ENCODE peak calls at places on chromosome 18, in six cellular contexts. I, J, Y, F, U and X are unnamed samples.
A peak's percentile ranks its signal among the peaks of the same experiment; 100 is the strongest.

GRCh38 chr18:8643479-8643878 is 34.2 kb downstream of the RAB12 start:
- DNase-seq in I (no peak), J (no peak), Y (no peak), F (no peak), U (no peak), X (peak; percentile 35)

GRCh38 chr18:41936471-41937134 is 18.4 kb upstream of the PIK3C3 start:
- DNase-seq in I (no peak), J (no peak), Y (no peak), F (no peak), U (no peak), X (no peak)

GRCh38 chr18:76923485-76924085 is 101.2 kb downstream of the ZNF236 start:
- DNase-seq in I (no peak), J (no peak), Y (no peak), F (peak; percentile 28), U (peak; percentile 34), X (peak; percentile 2)

GRCh38 chr18:10833656-10834055 is 307.8 kb downstream of the NAPG start:
- DNase-seq in I (no peak), J (no peak), Y (no peak), F (no peak), U (no peak), X (no peak)

GRCh38 chr18:50982802-50983179 is 15.0 kb downstream of the ELAC1 start:
- DNase-seq in I (no peak), J (no peak), Y (no peak), F (no peak), U (no peak), X (peak; percentile 67)

GRCh38 chr18:47986724-47987455 is 56.4 kb upstream of the SMAD2 start:
- DNase-seq in I (no peak), J (no peak), Y (no peak), F (no peak), U (no peak), X (no peak)

GRCh38 chr18:51068111-51068510 is 38.1 kb downstream of the SMAD4 start:
- DNase-seq in I (no peak), J (no peak), Y (no peak), F (no peak), U (no peak), X (no peak)

GRCh38 chr18:50410894-50411293 is 36.0 kb downstream of the SKA1 start:
- DNase-seq in I (no peak), J (no peak), Y (no peak), F (no peak), U (no peak), X (no peak)

GRCh38 chr18:29163596-29163995 is 986.7 kb upstream of the CDH2 start:
- DNase-seq in I (no peak), J (no peak), Y (no peak), F (no peak), U (no peak), X (no peak)

GRCh38 chr18:14978962-14979535 is 231.1 kb downstream of the ANKRD30B start:
- DNase-seq in I (peak; percentile 1), J (no peak), Y (peak; percentile 38), F (no peak), U (peak; percentile 27), X (no peak)

GRCh38 chr18:75169411-75169810 is 39.5 kb downstream of the PTGR3 start:
- DNase-seq in I (no peak), J (no peak), Y (no peak), F (no peak), U (no peak), X (no peak)

GRCh38 chr18:23529597-23529996 is 26.3 kb downstream of the RMC1 start:
- DNase-seq in I (no peak), J (no peak), Y (no peak), F (no peak), U (no peak), X (no peak)

GRCh38 chr18:67518566-67518965 is 2.0 kb upstream of the DSEL start:
- DNase-seq in I (no peak), J (no peak), Y (no peak), F (no peak), U (no peak), X (no peak)

GRCh38 chr18:48929212-48929612 is 21.6 kb downstream of the SMAD7 start:
- DNase-seq in I (no peak), J (no peak), Y (no peak), F (no peak), U (no peak), X (no peak)

GRCh38 chr18:23580677-23581367 is 5.5 kb downstream of the NPC1 start:
- DNase-seq in I (no peak), J (no peak), Y (no peak), F (no peak), U (no peak), X (no peak)

GRCh38 chr18:10322408-10322807 is 132.0 kb upstream of the APCDD1 start:
- DNase-seq in I (no peak), J (no peak), Y (no peak), F (no peak), U (no peak), X (no peak)

GRCh38 chr18:8615397-8616025 is 6.3 kb downstream of the RAB12 start:
- DNase-seq in I (no peak), J (no peak), Y (no peak), F (peak; percentile 67), U (peak; percentile 39), X (peak; percentile 87)

GRCh38 chr18:43935051-43935412 is 657.7 kb upstream of the SYT4 start:
- DNase-seq in I (no peak), J (no peak), Y (no peak), F (no peak), U (no peak), X (no peak)

GRCh38 chr18:7305416-7305815 is 74.5 kb downstream of the LRRC30 start:
- DNase-seq in I (no peak), J (no peak), Y (no peak), F (no peak), U (no peak), X (no peak)

GRCh38 chr18:58043452-58044369 is at the start of gene NEDD4L:
- DNase-seq in I (peak; percentile 36), J (peak; percentile 66), Y (peak; percentile 88), F (peak; percentile 64), U (peak; percentile 87), X (peak; percentile 85)

GRCh38 chr18:44627245-44627644 is 53.4 kb upstream of the SETBP1 start:
- DNase-seq in I (no peak), J (no peak), Y (no peak), F (peak; percentile 44), U (no peak), X (no peak)

GRCh38 chr18:55414475-55414874 is 173.5 kb downstream of the TCF4 start:
- DNase-seq in I (no peak), J (no peak), Y (no peak), F (no peak), U (no peak), X (no peak)

GRCh38 chr18:46761054-46761769 is 4.4 kb upstream of the ST8SIA5 start:
- DNase-seq in I (no peak), J (no peak), Y (peak; percentile 40), F (no peak), U (peak; percentile 93), X (peak; percentile 55)

GRCh38 chr18:48954837-48955527 is 4.2 kb upstream of the SMAD7 start:
- DNase-seq in I (no peak), J (no peak), Y (no peak), F (no peak), U (no peak), X (no peak)

GRCh38 chr18:62524443-62525200 is 1.8 kb downstream of the ZCCHC2 start:
- DNase-seq in I (no peak), J (peak; percentile 25), Y (peak; percentile 58), F (no peak), U (peak; percentile 58), X (peak; percentile 71)

GRCh38 chr18:44740000-44740399 is 59.3 kb downstream of the SETBP1 start:
- DNase-seq in I (no peak), J (no peak), Y (no peak), F (no peak), U (no peak), X (no peak)

GRCh38 chr18:31303771-31304170 is 14.2 kb upstream of the DSG1 start:
- DNase-seq in I (no peak), J (no peak), Y (no peak), F (no peak), U (no peak), X (no peak)

GRCh38 chr18:52426041-52426440 is 86.0 kb downstream of the DCC start:
- DNase-seq in I (no peak), J (no peak), Y (no peak), F (no peak), U (peak; percentile 9), X (no peak)

GRCh38 chr18:45066868-45067267 is 386.2 kb downstream of the SETBP1 start:
- DNase-seq in I (peak; percentile 36), J (no peak), Y (peak; percentile 21), F (no peak), U (no peak), X (no peak)

GRCh38 chr18:79952996-79953559 is 1.6 kb upstream of the SLC66A2 start:
- DNase-seq in I (no peak), J (no peak), Y (no peak), F (no peak), U (peak; percentile 24), X (no peak)

GRCh38 chr18:7617738-7618422 is 50.8 kb downstream of the PTPRM start:
- DNase-seq in I (no peak), J (peak; percentile 28), Y (no peak), F (no peak), U (no peak), X (no peak)

GRCh38 chr18:55069497-55069896 is 110.2 kb upstream of the CCDC68 start:
- DNase-seq in I (no peak), J (no peak), Y (no peak), F (no peak), U (no peak), X (no peak)